ENCODE peak calls at places on chromosomes 2 and 18, in five cellular contexts. M is GM23338, R is choroid plexus epithelial cell, D is psoas muscle, N is upper lobe of left lung. G is an unnamed sample.
A peak's percentile ranks its signal among the peaks of the same experiment; 100 is the strongest.

GRCh38 chr2:241652722-241653121 is 15.2 kb downstream of the ATG4B start:
- DNase-seq in M (no peak), R (no peak), D (no peak), N (no peak), G (no peak)

GRCh38 chr2:157438907-157439791 is 4.7 kb downstream of the CYTIP start:
- DNase-seq in N (no peak), R (no peak), D (no peak), M (no peak), G (no peak)

GRCh38 chr2:209566250-209566649 is 142.4 kb downstream of the MAP2 start:
- DNase-seq in M (no peak), R (no peak), D (no peak), N (peak; percentile 58), G (peak; percentile 29)

GRCh38 chr2:190180313-190181065 is 118.0 kb upstream of the MSTN start:
- DNase-seq in D (peak; percentile 71), N (peak; percentile 66), R (no peak), M (peak; percentile 86), G (no peak)

GRCh38 chr2:216279459-216279858 is 92.8 kb downstream of the MARCHF4 start:
- DNase-seq in M (no peak), R (peak; percentile 31), N (no peak), D (peak; percentile 21), G (no peak)

GRCh38 chr2:151315381-151315903 is 26.0 kb upstream of the NMI start:
- DNase-seq in M (no peak), N (no peak), D (no peak), R (no peak), G (no peak)

GRCh38 chr2:222842517-222843174 is 18.2 kb upstream of the ACSL3 start:
- DNase-seq in M (no peak), R (peak; percentile 81), D (no peak), N (no peak), G (peak; percentile 97)

GRCh38 chr2:218244665-218245064 is 16.1 kb upstream of the GPBAR1 start:
- DNase-seq in R (no peak), D (no peak), N (no peak), M (no peak), G (no peak)

GRCh38 chr18:35489913-35490490 is 7.8 kb downstream of the INO80C start:
- DNase-seq in R (no peak), N (no peak), D (no peak), M (no peak), G (no peak)

GRCh38 chr2:2328847-2329246 is 2.2 kb downstream of the MYT1L start:
- DNase-seq in M (peak; percentile 84), N (no peak), R (peak; percentile 9), D (no peak), G (peak; percentile 0)

GRCh38 chr2:209960676-209961630 is 41.5 kb upstream of the RPE start:
- DNase-seq in M (peak; percentile 94), R (peak; percentile 96), D (peak; percentile 23), N (peak; percentile 44), G (peak; percentile 60)

GRCh38 chr2:241763551-241764271 is 12.9 kb upstream of the GAL3ST2 start:
- DNase-seq in M (no peak), N (peak; percentile 17), R (no peak), D (no peak), G (no peak)

GRCh38 chr2:4192119-4192518 is 488.7 kb downstream of the DCDC2C start:
- DNase-seq in N (no peak), D (no peak), R (no peak), M (no peak), G (no peak)

GRCh38 chr2:211846714-211847113 is 691.9 kb downstream of the ERBB4 start:
- DNase-seq in R (no peak), M (no peak), D (no peak), N (no peak), G (no peak)

GRCh38 chr2:179336782-179337534 is 72.3 kb upstream of the SESTD1 start:
- DNase-seq in R (peak; percentile 64), D (peak; percentile 15), N (no peak), M (no peak), G (no peak)

GRCh38 chr18:48186084-48186798 is 222.9 kb downstream of the ZBTB7C start:
- DNase-seq in M (peak; percentile 36), N (no peak), R (no peak), D (no peak), G (peak; percentile 78)

GRCh38 chr18:35993013-35993412 is 20.5 kb downstream of the RMP24 start:
- DNase-seq in R (no peak), D (no peak), M (no peak), N (no peak), G (no peak)

GRCh38 chr2:231708773-231709635 is 679 bp downstream of the PTMA start:
- DNase-seq in R (peak; percentile 55), M (no peak), D (peak; percentile 70), N (peak; percentile 35), G (no peak)

GRCh38 chr18:41121116-41121826 is 833.8 kb upstream of the PIK3C3 start:
- DNase-seq in R (peak; percentile 89), N (no peak), M (no peak), D (no peak), G (peak; percentile 49)

GRCh38 chr2:227720680-227721079 is 2.9 kb upstream of the SLC19A3 start:
- DNase-seq in R (no peak), M (no peak), N (no peak), D (no peak), G (peak; percentile 37)

GRCh38 chr2:80238692-80239469 is 65.7 kb downstream of the LRRTM1 start:
- DNase-seq in M (peak; percentile 75), R (peak; percentile 1), N (peak; percentile 24), D (no peak), G (no peak)

GRCh38 chr2:30250421-30250820 is 19.1 kb downstream of the LBH start:
- DNase-seq in D (no peak), M (no peak), N (no peak), R (no peak), G (no peak)

GRCh38 chr2:120175000-120175581 is 48.1 kb downstream of the TMEM185B start:
- DNase-seq in N (no peak), D (no peak), M (peak; percentile 87), R (peak; percentile 84), G (peak; percentile 65)

GRCh38 chr18:80124131-80124530 is 15.1 kb downstream of the ADNP2 start:
- DNase-seq in R (no peak), M (no peak), N (no peak), D (no peak), G (peak; percentile 69)

GRCh38 chr2:55986001-55986400 is 62.4 kb upstream of the EFEMP1 start:
- DNase-seq in D (no peak), R (no peak), N (no peak), M (no peak), G (no peak)

GRCh38 chr18:48412339-48412929 is 3.3 kb upstream of the ZBTB7C start:
- DNase-seq in R (peak; percentile 43), D (no peak), M (peak; percentile 91), N (no peak), G (peak; percentile 54)

GRCh38 chr2:219875036-219875435 is 247.6 kb downstream of the SLC4A3 start:
- DNase-seq in D (no peak), M (no peak), R (no peak), N (no peak), G (no peak)

GRCh38 chr2:84556190-84556589 is 39.9 kb downstream of the DNAH6 start:
- DNase-seq in R (no peak), N (no peak), D (no peak), M (no peak), G (no peak)

GRCh38 chr2:69718338-69718965 is 23.5 kb upstream of the ANXA4 start:
- DNase-seq in M (no peak), R (peak; percentile 56), N (no peak), D (no peak), G (peak; percentile 75)
- H3K4me3 ChIP-seq in M (no peak overlapping the region), R (no peak overlapping the region), N (no peak overlapping the region), D (no peak overlapping the region), G (no peak overlapping the region)

DNA sequence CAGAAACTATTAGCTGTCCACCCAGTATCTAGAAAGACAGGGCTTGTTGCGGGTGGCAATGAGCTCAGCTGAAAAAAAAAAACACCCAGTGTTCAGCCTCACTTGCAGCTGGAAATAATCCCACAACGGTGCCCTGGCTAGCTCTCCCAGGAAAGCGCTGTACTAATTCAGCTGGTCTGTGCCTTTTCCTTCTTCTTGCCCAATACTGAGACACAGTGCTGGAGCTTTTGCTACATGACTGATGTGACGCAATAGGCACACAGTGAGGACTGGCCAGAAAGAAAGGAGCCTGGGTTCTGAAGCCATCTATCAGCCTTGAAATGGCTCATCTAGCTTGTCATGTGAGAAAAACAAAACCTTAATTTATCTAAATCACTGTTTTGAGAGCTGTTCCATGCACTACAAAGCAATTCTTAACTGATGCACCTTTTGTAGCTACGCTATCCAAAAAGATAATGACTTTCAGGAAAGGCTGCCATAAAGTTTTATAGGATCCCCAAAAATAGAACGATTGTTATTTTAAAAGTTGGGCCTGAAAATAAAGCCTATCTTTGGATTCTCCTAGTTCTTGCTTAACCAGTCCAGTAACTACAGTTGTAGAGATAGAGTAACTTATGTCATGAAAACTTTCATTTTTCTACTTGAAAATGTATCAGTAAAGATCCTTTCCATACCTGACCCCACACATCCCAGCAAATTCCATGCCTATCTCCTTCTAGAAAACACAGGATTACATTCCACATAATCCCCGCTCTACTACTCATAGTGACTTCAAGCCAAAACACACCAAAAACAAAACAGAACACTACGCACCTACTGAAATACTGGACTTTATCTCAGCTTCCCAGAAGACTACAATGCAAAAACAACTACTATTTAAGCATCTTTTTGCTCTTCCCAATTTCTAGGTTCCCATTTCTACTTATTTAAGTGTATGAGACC is 15.9 kb downstream of the KIDINS220 start:
- DNase-seq in M (no peak), D (peak; percentile 63), R (peak; percentile 80), N (peak; percentile 77), G (peak; percentile 21)
- H3K4me3 ChIP-seq in M (no peak overlapping the region), D (no peak overlapping the region), R (no peak overlapping the region), N (no peak overlapping the region), G (no peak overlapping the region)

GRCh38 chr2:70674636-70675430 is 93.2 kb downstream of the ADD2 start:
- DNase-seq in M (no peak), N (no peak), R (no peak), D (no peak), G (no peak)

GRCh38 chr2:70675862-70676261 is 92.1 kb downstream of the ADD2 start:
- DNase-seq in R (no peak), M (no peak), N (no peak), D (no peak), G (no peak)

GRCh38 chr2:70678576-70679143 is 89.3 kb downstream of the ADD2 start:
- DNase-seq in R (no peak), M (no peak), N (peak; percentile 27), D (no peak), G (no peak)

GRCh38 chr2:70679244-70679643 is 88.8 kb downstream of the ADD2 start:
- DNase-seq in N (no peak), D (no peak), M (no peak), R (peak; percentile 2), G (no peak)

GRCh38 chr2:70676301-70677035 is 91.5 kb downstream of the ADD2 start:
- DNase-seq in R (no peak), N (no peak), D (no peak), M (no peak), G (no peak)
- H3K4me3 ChIP-seq in R (no peak overlapping the region), N (no peak overlapping the region), D (no peak overlapping the region), M (no peak overlapping the region), G (no peak overlapping the region)

DNA sequence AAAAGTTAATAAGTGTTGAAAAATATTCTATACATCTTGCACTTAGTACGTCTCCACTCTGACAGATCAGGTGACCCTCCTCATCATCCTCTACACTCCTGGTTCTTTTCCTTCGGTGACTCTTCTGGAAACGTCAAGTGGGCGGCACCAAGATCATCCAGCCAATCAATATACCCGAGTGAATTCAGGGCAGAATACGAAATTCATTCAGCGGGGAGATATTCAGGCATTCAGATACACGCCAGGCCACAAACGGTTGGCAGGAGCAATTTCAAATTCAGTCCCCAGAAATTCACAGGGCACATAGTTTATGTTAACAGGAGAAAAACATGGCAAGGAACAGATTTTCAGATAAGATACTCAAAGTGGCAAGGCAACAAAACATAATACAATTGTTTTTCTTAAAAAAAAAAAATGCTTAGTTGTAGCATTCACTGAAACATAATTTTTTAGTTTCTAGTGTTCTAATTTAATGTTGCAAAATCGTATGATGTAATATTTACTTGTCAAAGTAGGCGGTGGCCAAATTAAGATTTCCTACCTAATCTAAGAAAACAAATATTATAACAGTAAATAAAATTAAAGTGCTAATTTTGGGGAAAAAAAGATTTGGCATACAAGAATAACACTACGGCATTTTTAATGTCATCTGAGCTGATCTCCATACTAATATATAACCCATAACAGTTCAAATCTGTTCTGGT is 4.2 kb downstream of the CLK1 start:
- DNase-seq in R (peak; percentile 55), N (peak; percentile 57), D (no peak), M (peak; percentile 8), G (peak; percentile 45)
- H3K4me3 ChIP-seq in R (peak overlapping the region; percentile 94), N (peak overlapping the region; percentile 72), D (peak overlapping the region; percentile 84), M (no peak overlapping the region), G (no peak overlapping the region)

G was measured in bronchial epithelial cell.